ENCODE peak calls at places on chromosomes 12 and 14, in seven cellular contexts. O is IMR-90, Y is neuronal stem cell, G is mesenchymal stem cell, C is H1, S is trophoblast cell, F is mesendoderm. H is an unnamed sample.

GRCh38 chr12:89098390-89099102 is 253.8 kb downstream of the DUSP6 start:
- DNase-seq in S (no peak), G (peak), Y (no peak), F (peak), O (peak), C (peak), H (peak)

GRCh38 chr12:109289004-109289403 is 20.1 kb downstream of the FOXN4 start:
- DNase-seq in O (no peak), C (no peak), G (no peak), S (no peak), F (no peak), Y (no peak), H (no peak)

GRCh38 chr14:62117010-62117717 is 354.9 kb downstream of the SNAPC1 start:
- DNase-seq in F (peak), S (peak), G (peak), C (peak), O (peak), Y (peak), H (peak)

GRCh38 chr12:54027442-54027786 is 826 bp upstream of the HOXC6 start:
- DNase-seq in S (no peak), Y (no peak), C (no peak), F (no peak), G (no peak), O (no peak), H (no peak)

GRCh38 chr14:75989134-75989533 is 3.6 kb downstream of the IFT43 start:
- DNase-seq in F (no peak), O (peak), Y (no peak), C (no peak), S (no peak), G (peak), H (no peak)

GRCh38 chr12:104505095-104505819 is 48.5 kb downstream of the CHST11 start:
- DNase-seq in G (no peak), C (no peak), O (no peak), S (no peak), F (no peak), Y (no peak), H (no peak)

GRCh38 chr12:113298861-113299545 is 35.9 kb downstream of the SLC8B1 start:
- DNase-seq in S (no peak), C (no peak), G (no peak), O (no peak), F (no peak), Y (no peak), H (no peak)

GRCh38 chr12:105740337-105740736 is 398.4 kb downstream of the NUAK1 start:
- DNase-seq in Y (peak), C (no peak), G (no peak), S (no peak), O (no peak), F (peak), H (no peak)

GRCh38 chr14:85565862-85566296 is 35.9 kb downstream of the FLRT2 start:
- DNase-seq in C (no peak), Y (no peak), S (no peak), F (peak), G (peak), O (peak), H (no peak)

GRCh38 chr14:85566603-85567002 is 36.7 kb downstream of the FLRT2 start:
- DNase-seq in O (peak), G (peak), Y (no peak), F (no peak), C (no peak), S (no peak), H (no peak)

GRCh38 chr14:85562630-85563029 is 32.7 kb downstream of the FLRT2 start:
- DNase-seq in S (no peak), O (no peak), F (no peak), C (no peak), Y (no peak), G (no peak), H (no peak)

GRCh38 chr14:85564841-85565527 is 35.0 kb downstream of the FLRT2 start:
- DNase-seq in F (no peak), G (no peak), S (no peak), C (no peak), Y (no peak), O (peak), H (no peak)
- H2BK5ac ChIP-seq in F (no peak), G (no peak), S (no peak), C (no peak), Y (no peak), O (peak), H (no peak)

GRCh38 chr12:3975652-3976051 is 102.5 kb upstream of the PARP11 start:
- DNase-seq in G (no peak), Y (no peak), C (no peak), F (no peak), O (no peak), S (no peak), H (no peak)

GRCh38 chr12:3980504-3981272 is 107.5 kb upstream of the PARP11 start:
- DNase-seq in S (no peak), Y (no peak), C (no peak), O (no peak), F (no peak), G (no peak), H (no peak)

GRCh38 chr12:3973939-3974644 is 100.9 kb upstream of the PARP11 start:
- DNase-seq in Y (no peak), S (no peak), C (no peak), F (no peak), G (no peak), O (no peak), H (peak)

GRCh38 chr12:3976351-3976938 is 103.2 kb upstream of the PARP11 start:
- DNase-seq in Y (no peak), F (no peak), O (no peak), G (no peak), C (no peak), S (no peak), H (peak)

GRCh38 chr12:3977621-3978020 is 104.4 kb upstream of the PARP11 start:
- DNase-seq in G (no peak), Y (no peak), O (no peak), C (no peak), S (peak), F (peak), H (peak)
- H3K4me2 ChIP-seq in G (no peak), Y (no peak), O (no peak), C (no peak), S (no peak), F (no peak), H (no peak)

GRCh38 chr12:99644629-99645028 is 2.9 kb upstream of the GARIN6 start:
- DNase-seq in S (no peak), Y (no peak), C (no peak), G (no peak), F (no peak), O (no peak), H (no peak)

GRCh38 chr12:99649551-99649950 is 2.0 kb downstream of the GARIN6 start:
- DNase-seq in S (no peak), C (no peak), O (no peak), G (no peak), Y (no peak), F (peak), H (no peak)

GRCh38 chr12:99648183-99648582 is 630 bp downstream of the GARIN6 start:
- DNase-seq in Y (no peak), F (no peak), C (no peak), G (no peak), O (no peak), S (no peak), H (no peak)

GRCh38 chr12:99647453-99647852 is at the start of gene GARIN6:
- DNase-seq in S (no peak), O (no peak), Y (no peak), G (no peak), C (no peak), F (no peak), H (no peak)
- H4K8ac ChIP-seq in S (no peak), O (no peak), Y (no peak), G (peak), C (no peak), F (no peak), H (no peak)

DNA sequence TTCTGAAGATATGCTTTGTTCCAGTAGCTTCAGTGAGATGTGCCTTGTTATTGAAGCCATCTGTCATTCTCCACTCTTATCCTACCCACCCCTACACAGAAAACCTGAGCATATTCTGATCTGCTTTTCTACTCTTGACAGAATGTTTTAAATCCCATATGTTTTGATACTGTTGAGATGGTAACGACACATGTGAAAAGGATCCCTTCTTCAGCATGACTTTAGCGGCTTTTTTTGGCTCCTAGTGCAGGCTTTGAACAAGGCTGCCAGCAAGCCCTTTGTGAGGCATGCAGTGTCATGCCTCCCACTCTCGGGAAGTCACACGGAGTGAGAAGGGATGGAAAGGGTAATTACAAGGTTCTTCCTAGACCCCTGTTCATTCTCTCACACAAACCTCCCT is 228.8 kb upstream of the RGS6 start:
- DNase-seq in G (peak), C (no peak), F (no peak), O (peak), S (no peak), Y (no peak), H (no peak)
- H2BK5ac ChIP-seq in G (no peak), C (no peak), F (no peak), O (peak), S (no peak), Y (no peak), H (no peak)

H was measured in H9.